ENCODE peak calls at places on chromosomes 12 and 14, in seven cellular contexts. E is AG09309; Y is HEK293T; V is astrocyte of the hippocampus; S is GM03348; L is NCI-H69; H is stimulated activated CD4-positive, alpha-beta T cell treated with anti-CD3 and anti-CD28 coated beads, Interleukin-12 subunit alpha, Interleukin-12 subunit beta, amount 100 ng/mL, for 4 hours. T is an unnamed sample.

GRCh38 chr12:96487214-96487613 is 2.2 kb upstream of the CFAP54 start:
- DNase-seq in E (peak), Y (no peak), V (peak), S (peak), L (no peak), H (no peak), T (no peak)

GRCh38 chr12:25322918-25323773 is 72.4 kb upstream of the KRAS start:
- DNase-seq in E (no peak), Y (no peak), V (peak), S (no peak), L (no peak), H (no peak), T (peak)

GRCh38 chr14:64220466-64220865 is 73.7 kb downstream of the ESR2 start:
- DNase-seq in E (no peak), Y (no peak), V (no peak), S (no peak), L (no peak), H (no peak), T (peak)

GRCh38 chr14:70489579-70490175 is 37.7 kb downstream of the ADAM21 start:
- DNase-seq in E (no peak), Y (no peak), V (peak), S (no peak), L (no peak), H (no peak), T (no peak)

GRCh38 chr14:79415726-79416125 is 795.6 kb downstream of the DIO2 start:
- DNase-seq in E (no peak), Y (no peak), V (no peak), S (no peak), L (no peak), H (no peak), T (no peak)

GRCh38 chr12:46209914-46210834 is 58.7 kb downstream of the SLC38A1 start:
- DNase-seq in E (no peak), Y (no peak), V (peak), S (no peak), L (peak), H (peak), T (peak)

GRCh38 chr14:50051106-50051505 is 65.3 kb downstream of the VCPKMT start:
- DNase-seq in E (no peak), Y (no peak), V (no peak), S (no peak), L (no peak), H (no peak), T (no peak)

GRCh38 chr12:9667403-9667802 is 2.1 kb upstream of the CLEC2D start:
- DNase-seq in E (no peak), Y (no peak), V (no peak), S (no peak), L (no peak), H (no peak), T (no peak)

GRCh38 chr14:82251434-82251833 is 717.8 kb upstream of the SEL1L start:
- DNase-seq in E (no peak), Y (no peak), V (no peak), S (no peak), L (no peak), H (no peak), T (no peak)

GRCh38 chr12:124188561-124189405 is 106.1 kb upstream of the RFLNA start:
- DNase-seq in E (no peak), Y (no peak), V (peak), S (no peak), L (peak), H (no peak), T (peak)

GRCh38 chr12:39105111-39105510 is 199.7 kb upstream of the CPNE8 start:
- DNase-seq in E (no peak), Y (no peak), V (peak), S (no peak), L (no peak), H (no peak), T (no peak)

GRCh38 chr12:5742264-5742663 is 202.8 kb downstream of the ANO2 start:
- DNase-seq in E (no peak), Y (no peak), V (no peak), S (no peak), L (no peak), H (no peak), T (peak)

GRCh38 chr14:101197595-101198397 is 294.3 kb upstream of the RTL1 start:
- DNase-seq in E (no peak), Y (no peak), V (no peak), S (no peak), L (no peak), H (no peak), T (no peak)

GRCh38 chr12:43836455-43836989 is 641 bp downstream of the TMEM117 start:
- DNase-seq in E (no peak), Y (no peak), V (peak), S (peak), L (peak), H (no peak), T (peak)

GRCh38 chr12:14416658-14417057 is 51.2 kb downstream of the ATF7IP start:
- DNase-seq in E (peak), Y (peak), V (peak), S (peak), L (peak), H (no peak), T (peak)

GRCh38 chr12:124919646-124920352 is 5.3 kb upstream of the UBC start:
- DNase-seq in E (no peak), Y (no peak), V (peak), S (no peak), L (no peak), H (no peak), T (no peak)

GRCh38 chr12:87929346-87929745 is 99.9 kb downstream of the C12orf50 start:
- DNase-seq in E (no peak), Y (no peak), V (no peak), S (no peak), L (no peak), H (no peak), T (no peak)

GRCh38 chr12:113996026-113996425 is 29.9 kb upstream of the RBM19 start:
- DNase-seq in E (no peak), Y (no peak), V (no peak), S (no peak), L (no peak), H (no peak), T (no peak)

GRCh38 chr14:29926701-29927595 is 699 bp downstream of the PRKD1 start:
- DNase-seq in E (no peak), Y (peak), V (peak), S (peak), L (peak), H (no peak), T (peak)

GRCh38 chr14:74562515-74563232 is 49.4 kb downstream of the LTBP2 start:
- DNase-seq in E (no peak), Y (peak), V (no peak), S (no peak), L (no peak), H (no peak), T (no peak)

GRCh38 chr14:105885561-105886320 is 359.4 kb downstream of the TMEM121 start:
- DNase-seq in E (no peak), Y (no peak), V (no peak), S (no peak), L (no peak), H (no peak), T (no peak)

GRCh38 chr14:58177125-58177524 is 22.8 kb upstream of the ACTR10 start:
- DNase-seq in E (no peak), Y (no peak), V (no peak), S (no peak), L (peak), H (no peak), T (no peak)

GRCh38 chr14:81222694-81223093 is 1.9 kb upstream of the GTF2A1 start:
- DNase-seq in E (no peak), Y (no peak), V (no peak), S (no peak), L (peak), H (no peak), T (peak)

GRCh38 chr12:76020731-76021672 is 10.6 kb downstream of the PHLDA1 start:
- DNase-seq in E (peak), Y (no peak), V (peak), S (peak), L (no peak), H (peak), T (no peak)

GRCh38 chr14:56874375-56874774 is 64.1 kb upstream of the OTX2 start:
- DNase-seq in E (no peak), Y (peak), V (peak), S (no peak), L (peak), H (no peak), T (peak)

GRCh38 chr14:44339256-44339655 is 167.8 kb downstream of the FSCB start:
- DNase-seq in E (no peak), Y (no peak), V (peak), S (no peak), L (no peak), H (no peak), T (no peak)

GRCh38 chr12:115135800-115136211 is 451.8 kb upstream of the TBX3 start:
- DNase-seq in E (no peak), Y (no peak), V (peak), S (peak), L (no peak), H (no peak), T (peak)

GRCh38 chr14:20428010-20428365 is 8.0 kb downstream of the KLHL33 start:
- DNase-seq in E (no peak), Y (no peak), V (no peak), S (no peak), L (no peak), H (no peak), T (no peak)

GRCh38 chr12:92596388-92596787 is 106.4 kb upstream of the PLEKHG7 start:
- DNase-seq in E (no peak), Y (no peak), V (peak), S (peak), L (peak), H (no peak), T (no peak)

GRCh38 chr12:49296034-49296835 is 1.3 kb downstream of the PRPH start:
- DNase-seq in E (no peak), Y (peak), V (peak), S (peak), L (peak), H (peak), T (peak)

GRCh38 chr14:37708481-37708880 is 113.1 kb downstream of the TTC6 start:
- DNase-seq in E (peak), Y (no peak), V (peak), S (peak), L (no peak), H (no peak), T (no peak)

GRCh38 chr14:27605298-27605697 is 1007.5 kb upstream of the NOVA1 start:
- DNase-seq in E (no peak), Y (no peak), V (no peak), S (no peak), L (peak), H (no peak), T (peak)

GRCh38 chr12:69405466-69405865 is 45.9 kb downstream of the YEATS4 start:
- DNase-seq in E (peak), Y (no peak), V (peak), S (peak), L (no peak), H (no peak), T (no peak)

GRCh38 chr12:6199531-6200265 is 502 bp upstream of the CD9 start:
- DNase-seq in E (no peak), Y (peak), V (peak), S (no peak), L (peak), H (no peak), T (peak)

GRCh38 chr12:57514720-57515467 is 5.4 kb downstream of the DDIT3 start:
- DNase-seq in E (no peak), Y (no peak), V (no peak), S (no peak), L (peak), H (no peak), T (no peak)

T was measured in left kidney.